ENCODE peak calls at places on chromosome X, in nine cellular contexts. C is EH; F is neural crest cell; P is substantia nigra; D is T47D; U is AG09309; V is DMS153; Y is CD4-positive, CD25-positive, alpha-beta regulatory T cell; J is activated CD8-positive, alpha-beta memory T cell treated with anti-CD3 and anti-CD28 coated beads for 4 hours. B is an unnamed sample.

GRCh38 chrX:156001667-156002021 is 4.1 kb downstream of the IL9R start:
- DNase-seq in D (no peak), V (no peak), P (no peak), J (no peak), U (no peak), F (no peak), C (no peak), Y (no peak), B (no peak)

GRCh38 chrX:72309297-72310071 is 3.8 kb upstream of the CITED1 start:
- DNase-seq in V (no peak), Y (no peak), F (no peak), D (no peak), U (no peak), P (no peak), J (no peak), C (no peak), B (no peak)

GRCh38 chrX:9062621-9063020 is 28.7 kb upstream of the FAM9B start:
- DNase-seq in C (no peak), J (no peak), F (no peak), Y (no peak), D (no peak), P (no peak), V (no peak), U (no peak), B (no peak)

GRCh38 chrX:68183612-68184214 is 249.6 kb downstream of the OPHN1 start:
- DNase-seq in V (no peak), P (no peak), C (peak; percentile 52), U (no peak), D (peak; percentile 52), Y (no peak), J (no peak), F (peak; percentile 3), B (peak; percentile 10)

GRCh38 chrX:2703991-2704369 is 12.9 kb downstream of the CD99 start:
- DNase-seq in D (no peak), P (no peak), Y (no peak), F (no peak), V (no peak), J (no peak), U (no peak), C (peak; percentile 74), B (no peak)

GRCh38 chrX:118437283-118437682 is 58.3 kb upstream of the DOCK11 start:
- DNase-seq in D (no peak), J (no peak), V (no peak), U (peak; percentile 1), P (no peak), C (no peak), F (no peak), Y (no peak), B (no peak)

GRCh38 chrX:136031626-136032025 is 46.4 kb downstream of the SLC9A6 start:
- DNase-seq in Y (no peak), V (no peak), C (no peak), U (no peak), J (no peak), F (no peak), P (no peak), D (no peak), B (no peak)

GRCh38 chrX:11949291-11949690 is 189.0 kb upstream of the FRMPD4 start:
- DNase-seq in J (no peak), D (no peak), C (no peak), U (no peak), F (no peak), Y (no peak), V (no peak), P (no peak), B (no peak)

GRCh38 chrX:113804293-113804692 is 779.6 kb upstream of the HTR2C start:
- DNase-seq in D (no peak), V (no peak), C (no peak), J (no peak), P (no peak), Y (no peak), F (no peak), U (no peak), B (no peak)

GRCh38 chrX:118216488-118216887 is 99.9 kb upstream of the KLHL13 start:
- DNase-seq in U (no peak), P (no peak), F (no peak), D (peak; percentile 16), Y (no peak), V (peak; percentile 71), C (no peak), J (no peak), B (no peak)

GRCh38 chrX:97446298-97446882 is 562.7 kb downstream of the RPA4 start:
- DNase-seq in F (no peak), D (peak; percentile 0), U (no peak), Y (no peak), V (no peak), P (no peak), J (no peak), C (peak; percentile 5), B (no peak)

GRCh38 chrX:120790118-120790517 is 85.5 kb downstream of the CT47B1 start:
- DNase-seq in P (peak; percentile 9), Y (no peak), C (peak; percentile 76), V (peak; percentile 60), J (no peak), D (peak; percentile 68), F (peak; percentile 4), U (peak; percentile 55), B (peak; percentile 67)

GRCh38 chrX:69158166-69159040 is 6.8 kb downstream of the PJA1 start:
- DNase-seq in P (no peak), C (peak; percentile 54), U (no peak), Y (no peak), V (peak; percentile 15), D (peak; percentile 43), F (no peak), J (no peak), B (no peak)

GRCh38 chrX:16573781-16574180 is 76.2 kb upstream of the S100G start:
- DNase-seq in V (no peak), D (no peak), C (peak; percentile 72), F (no peak), P (no peak), J (no peak), U (peak; percentile 8), Y (no peak), B (no peak)

GRCh38 chrX:147079457-147079856 is 264.9 kb upstream of the CXorf51A start:
- DNase-seq in D (no peak), P (no peak), C (no peak), U (no peak), V (no peak), Y (no peak), J (no peak), F (no peak), B (no peak)

GRCh38 chrX:50863471-50863870 is 47.1 kb upstream of the BMP15 start:
- DNase-seq in P (no peak), V (no peak), J (no peak), D (no peak), U (no peak), Y (no peak), F (no peak), C (no peak), B (no peak)

GRCh38 chrX:17621566-17622270 is 115.6 kb upstream of the SCML1 start:
- DNase-seq in J (no peak), D (no peak), F (no peak), V (no peak), C (peak; percentile 14), P (no peak), U (no peak), Y (no peak), B (no peak)

GRCh38 chrX:16082470-16083085 is 40.8 kb upstream of the GRPR start:
- DNase-seq in J (no peak), C (no peak), U (no peak), F (no peak), P (no peak), Y (no peak), D (no peak), V (no peak), B (no peak)

GRCh38 chrX:13911581-13911980 is 94.7 kb upstream of the GPM6B start:
- DNase-seq in V (no peak), C (peak; percentile 21), Y (no peak), U (peak; percentile 17), F (no peak), P (no peak), J (no peak), D (no peak), B (no peak)

GRCh38 chrX:69146739-69147138 is 18.5 kb downstream of the PJA1 start:
- DNase-seq in V (no peak), U (no peak), C (no peak), D (no peak), F (no peak), Y (no peak), J (no peak), P (no peak), B (no peak)

GRCh38 chrX:78759081-78759480 is 11.6 kb downstream of the LPAR4 start:
- DNase-seq in Y (no peak), V (no peak), C (peak; percentile 26), P (no peak), U (no peak), J (no peak), F (no peak), D (no peak), B (no peak)

GRCh38 chrX:112687189-112687691 is 7.5 kb upstream of the LHFPL1 start:
- DNase-seq in F (no peak), C (no peak), U (no peak), V (no peak), D (no peak), P (no peak), J (no peak), Y (no peak), B (no peak)

GRCh38 chrX:110143454-110144210 is 140.7 kb downstream of the TMEM164 start:
- DNase-seq in C (no peak), F (no peak), V (no peak), J (no peak), Y (no peak), P (no peak), D (no peak), U (no peak), B (no peak)